ENCODE peak calls at places on chromosomes 12 and 14, in four cellular contexts. V is fibroblast of lung, W is AG09309, J is pancreas. F is an unnamed sample.

GRCh38 chr14:75361751-75362433 is 65.9 kb upstream of the JDP2 start:
- DNase-seq in V (no peak), W (no peak), J (no peak), F (no peak)

GRCh38 chr14:99570542-99571302 is 33.3 kb downstream of the CCDC85C start:
- DNase-seq in J (no peak), V (no peak), W (no peak), F (no peak)

GRCh38 chr14:105249175-105250007 is 1.1 kb downstream of the BTBD6 start:
- DNase-seq in J (peak), W (no peak), V (peak), F (no peak)

GRCh38 chr12:105820407-105821140 is 318.2 kb downstream of the NUAK1 start:
- DNase-seq in V (peak), W (peak), J (no peak), F (no peak)

GRCh38 chr14:96940009-96940408 is 142.8 kb downstream of the VRK1 start:
- DNase-seq in J (no peak), V (no peak), W (no peak), F (no peak)

GRCh38 chr14:78767436-78767835 is 597.3 kb downstream of the NRXN3 start:
- DNase-seq in V (peak), W (no peak), J (no peak), F (no peak)

GRCh38 chr12:29944269-29945000 is 160.7 kb upstream of the TMTC1 start:
- DNase-seq in V (no peak), J (no peak), W (no peak), F (no peak)

GRCh38 chr12:64780531-64781373 is 21.5 kb upstream of the GNS start:
- DNase-seq in V (peak), W (no peak), J (peak), F (no peak)

GRCh38 chr14:22560638-22561365 is 28.2 kb downstream of the DAD1 start:
- DNase-seq in J (no peak), W (no peak), V (no peak), F (no peak)

GRCh38 chr12:5276327-5276880 is 155.5 kb upstream of the NTF3 start:
- DNase-seq in J (no peak), V (no peak), W (no peak), F (no peak)

GRCh38 chr12:26056335-26056734 is 68.5 kb downstream of the BHLHE41 start:
- DNase-seq in V (peak), W (no peak), J (no peak), F (no peak)

GRCh38 chr12:63930971-63931370 is 86.5 kb downstream of the SRGAP1 start:
- DNase-seq in J (no peak), W (peak), V (peak), F (no peak)

GRCh38 chr12:52087961-52088820 is 8.7 kb downstream of the SMIM41 start:
- DNase-seq in J (no peak), V (no peak), W (no peak), F (no peak)

GRCh38 chr12:132021031-132021871 is 71.5 kb downstream of the EP400 start:
- DNase-seq in J (no peak), V (no peak), W (no peak), F (no peak)

GRCh38 chr14:95200404-95200803 is 43.1 kb upstream of the DICER1 start:
- DNase-seq in J (no peak), V (no peak), W (no peak), F (no peak)

GRCh38 chr14:101237241-101237616 is 324.1 kb upstream of the DIO3 start:
- DNase-seq in V (no peak), W (no peak), J (peak), F (no peak)

GRCh38 chr12:83802011-83802410 is 1110.6 kb downstream of the SLC6A15 start:
- DNase-seq in J (no peak), W (no peak), V (no peak), F (no peak)

GRCh38 chr14:75322746-75323145 is 44.1 kb downstream of the FOS start:
- DNase-seq in V (no peak), W (no peak), J (no peak), F (no peak)

GRCh38 chr14:81805785-81806184 is 272.1 kb upstream of the SEL1L start:
- DNase-seq in J (no peak), V (no peak), W (no peak), F (no peak)

GRCh38 chr12:59173696-59174095 is 253.4 kb upstream of the LRIG3 start:
- DNase-seq in V (no peak), W (no peak), J (no peak), F (no peak)

GRCh38 chr14:98580131-98580678 is 691.8 kb downstream of the BCL11B start:
- DNase-seq in W (no peak), J (no peak), V (peak), F (no peak)

GRCh38 chr12:55743967-55744931 is 1.3 kb downstream of the GDF11 start:
- DNase-seq in V (no peak), J (no peak), W (no peak), F (no peak)

GRCh38 chr12:113422030-113422900 is at the start of gene SDSL:
- DNase-seq in J (peak), W (peak), V (peak), F (peak)

GRCh38 chr14:89139404-89140247 is 277.4 kb downstream of the FOXN3 start:
- DNase-seq in V (peak), J (no peak), W (no peak), F (no peak)

GRCh38 chr12:105674871-105675699 is 344.6 kb downstream of the C12orf75 start:
- DNase-seq in J (no peak), V (no peak), W (no peak), F (no peak)

GRCh38 chr14:75905505-75905904 is 76.3 kb downstream of the TGFB3 start:
- DNase-seq in W (no peak), V (peak), J (no peak), F (no peak)

GRCh38 chr12:75890141-75890540 is 141.4 kb downstream of the PHLDA1 start:
- DNase-seq in V (peak), W (no peak), J (no peak), F (no peak)

GRCh38 chr14:96038558-96038919 is 623 bp upstream of the C14orf132 start:
- DNase-seq in V (no peak), W (no peak), J (no peak), F (no peak)

GRCh38 chr12:118249547-118249946 is 113.6 kb downstream of the PEBP1 start:
- DNase-seq in V (no peak), J (no peak), W (no peak), F (no peak)

GRCh38 chr12:111624540-111624939 is 25.4 kb upstream of the ATXN2 start:
- DNase-seq in W (no peak), V (no peak), J (no peak), F (no peak)

GRCh38 chr12:68042212-68042699 is 53.0 kb downstream of the IFNG-AS1 start:
- DNase-seq in W (no peak), J (no peak), V (peak), F (no peak)

GRCh38 chr14:33065634-33066033 is 127.0 kb downstream of the NPAS3 start:
- DNase-seq in W (no peak), J (no peak), V (no peak), F (no peak)

GRCh38 chr14:90803249-90803648 is 13.0 kb downstream of the TTC7B start:
- DNase-seq in J (no peak), W (no peak), V (no peak), F (no peak)

GRCh38 chr14:105248368-105249174 is at the start of gene BTBD6:
- DNase-seq in W (peak), V (peak), J (peak), F (peak)

GRCh38 chr12:104219908-104220404 is 4.4 kb downstream of the TXNRD1 start:
- DNase-seq in W (peak), J (no peak), V (peak), F (no peak)

GRCh38 chr14:30874999-30875787 is 834 bp downstream of the COCH start:
- DNase-seq in V (no peak), J (peak), W (no peak), F (no peak)

GRCh38 chr14:89507926-89508460 is 91.0 kb upstream of the FOXN3 start:
- DNase-seq in W (no peak), J (no peak), V (peak), F (no peak)

GRCh38 chr12:30525171-30525570 is 170.5 kb downstream of the IPO8 start:
- DNase-seq in W (no peak), V (no peak), J (no peak), F (no peak)

GRCh38 chr14:75280448-75280830 is 1.8 kb downstream of the FOS start:
- DNase-seq in W (no peak), J (no peak), V (no peak), F (no peak)

GRCh38 chr12:38053655-38054464 is 262.7 kb upstream of the ALG10B start:
- DNase-seq in W (no peak), J (peak), V (no peak), F (no peak)
- H3K4me3 ChIP-seq in W (no peak), J (no peak), V (no peak), F (no peak)

DNA sequence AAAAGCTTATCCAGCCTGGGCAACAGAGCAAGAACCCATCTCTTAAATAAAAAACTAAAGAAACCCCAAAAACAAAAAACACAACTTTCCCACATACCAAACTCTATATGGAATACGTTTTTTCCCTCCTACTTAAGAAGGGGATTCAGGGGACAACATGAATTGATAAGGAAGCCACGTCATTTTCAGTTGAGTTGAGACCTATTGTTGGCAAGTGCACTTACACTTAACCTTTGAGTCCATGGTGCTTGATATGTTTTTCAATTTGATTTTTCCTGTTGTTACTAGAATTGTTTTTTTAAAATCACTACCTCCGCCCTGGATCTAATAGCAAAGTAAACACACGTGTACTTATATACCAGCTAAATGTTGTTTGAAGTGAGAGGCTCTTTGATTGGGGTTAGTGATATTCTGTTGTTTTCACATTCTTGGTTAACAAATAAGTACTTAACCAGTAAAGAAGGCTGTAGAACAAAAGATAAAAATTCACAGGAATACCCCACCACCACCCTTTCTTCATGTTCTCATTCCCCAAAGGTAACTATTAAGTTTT is 2.0 kb downstream of the FAM177A1 start:
- DNase-seq in V (no peak), J (no peak), W (no peak), F (no peak)
- H3K4me3 ChIP-seq in V (no peak), J (peak), W (no peak), F (no peak)

GRCh38 chr14:103527408-103528157 is 1.4 kb upstream of the TRMT61A start:
- DNase-seq in J (peak), V (no peak), W (no peak), F (no peak)
- H3K4me3 ChIP-seq in J (peak), V (no peak), W (no peak), F (no peak)

GRCh38 chr14:65070710-65071033 is 31.6 kb downstream of the MAX start:
- DNase-seq in J (no peak), W (no peak), V (no peak), F (no peak)

GRCh38 chr14:65071544-65071943 is 30.8 kb downstream of the MAX start:
- DNase-seq in V (no peak), W (no peak), J (no peak), F (no peak)

GRCh38 chr14:65072256-65072655 is 30.1 kb downstream of the MAX start:
- DNase-seq in J (no peak), W (no peak), V (no peak), F (no peak)

GRCh38 chr14:65072937-65073336 is 29.4 kb downstream of the MAX start:
- DNase-seq in W (no peak), V (no peak), J (no peak), F (no peak)

DNA sequence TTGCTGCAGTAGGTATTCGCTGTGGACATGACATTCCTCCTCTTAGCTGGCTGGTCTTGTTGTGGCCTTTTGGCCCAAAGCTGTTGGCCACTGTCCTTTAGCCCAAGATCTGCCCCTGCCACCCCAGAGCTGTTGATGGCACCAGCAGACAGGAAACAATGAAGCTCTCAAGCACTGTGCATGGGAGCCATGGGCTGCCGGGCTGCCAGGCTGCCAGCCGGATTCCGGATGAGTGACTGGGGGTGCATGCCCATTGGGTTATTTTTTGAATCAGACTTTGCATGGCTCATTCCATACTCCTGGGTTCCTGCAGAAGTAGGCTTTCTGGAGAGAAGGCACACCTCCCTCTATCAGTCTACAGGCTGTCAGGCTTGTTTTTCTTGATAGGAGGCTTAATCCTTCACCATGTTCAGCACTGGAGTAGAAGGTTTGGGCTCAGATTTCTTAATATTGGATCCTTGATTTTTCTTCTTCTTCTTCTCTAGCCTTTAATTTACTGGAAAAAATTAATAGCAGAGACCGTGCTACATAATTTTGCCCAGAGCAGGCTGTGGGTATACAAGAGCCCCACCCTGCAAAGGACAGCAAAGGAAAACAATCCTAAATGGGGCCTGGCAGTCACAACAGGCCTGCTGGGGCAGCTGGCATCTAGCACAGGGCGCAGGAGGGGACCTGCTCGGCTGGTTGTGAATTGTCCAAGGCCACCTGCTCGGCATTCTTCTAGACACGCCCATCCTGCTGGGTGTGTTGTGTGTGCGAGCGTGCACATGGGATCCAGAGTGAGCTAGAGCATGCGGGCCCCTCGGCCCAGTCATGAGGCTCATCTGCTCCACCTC is 32.2 kb downstream of the MAX start:
- DNase-seq in V (no peak), W (no peak), J (peak), F (no peak)
- H3K4me3 ChIP-seq in V (no peak), W (no peak), J (no peak), F (no peak)

GRCh38 chr12:57241556-57242310 is 9.3 kb downstream of the STAC3 start:
- DNase-seq in J (peak), V (no peak), W (no peak), F (no peak)
- H3K4me3 ChIP-seq in J (no peak), V (no peak), W (peak), F (no peak)

GRCh38 chr12:130053641-130054040 is 108.6 kb upstream of the FZD10 start:
- DNase-seq in V (no peak), W (no peak), J (no peak), F (no peak)
- H3K4me3 ChIP-seq in V (no peak), W (no peak), J (no peak), F (no peak)

GRCh38 chr12:46446645-46447044 is 74.1 kb upstream of the SLC38A2 start:
- DNase-seq in V (no peak), W (no peak), J (no peak), F (peak)

GRCh38 chr12:46443594-46444263 is 71.2 kb upstream of the SLC38A2 start:
- DNase-seq in V (no peak), W (no peak), J (no peak), F (no peak)

GRCh38 chr12:46445093-46445492 is 72.5 kb upstream of the SLC38A2 start:
- DNase-seq in J (no peak), W (no peak), V (no peak), F (peak)

GRCh38 chr12:46442723-46443122 is 70.2 kb upstream of the SLC38A2 start:
- DNase-seq in V (peak), W (no peak), J (no peak), F (no peak)

GRCh38 chr12:46445551-46446235 is 73.1 kb upstream of the SLC38A2 start:
- DNase-seq in V (no peak), J (no peak), W (no peak), F (peak)
- H3K4me3 ChIP-seq in V (no peak), J (no peak), W (no peak), F (no peak)

GRCh38 chr12:94643585-94643984 is 6.8 kb downstream of the TMCC3 start:
- DNase-seq in W (no peak), V (no peak), J (no peak), F (no peak)

GRCh38 chr12:94641283-94641682 is 9.1 kb downstream of the TMCC3 start:
- DNase-seq in W (no peak), V (no peak), J (no peak), F (no peak)

GRCh38 chr12:94648578-94648977 is 1.8 kb downstream of the TMCC3 start:
- DNase-seq in W (no peak), J (no peak), V (no peak), F (no peak)

GRCh38 chr12:94644141-94644575 is 6.2 kb downstream of the TMCC3 start:
- DNase-seq in J (no peak), W (no peak), V (peak), F (peak)

DNA sequence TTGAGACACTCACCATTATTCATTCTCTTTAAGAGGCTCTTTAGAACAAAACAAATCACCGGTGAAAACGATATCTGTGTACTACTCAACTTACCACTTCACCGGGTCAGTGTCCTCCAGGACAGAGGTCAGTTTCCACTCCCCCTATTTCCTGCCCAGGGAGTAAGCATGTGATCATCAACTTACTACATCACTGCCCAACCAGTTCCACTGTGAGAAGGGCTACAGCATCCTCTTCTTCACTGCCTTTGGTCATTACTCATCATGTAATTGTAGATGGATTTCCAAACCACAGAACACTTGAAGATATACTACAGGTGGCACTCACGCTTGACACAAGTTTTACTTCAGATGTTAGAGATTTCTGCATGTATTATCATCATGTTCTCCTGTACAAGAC is 5.7 kb downstream of the TMCC3 start:
- DNase-seq in W (peak), V (peak), J (no peak), F (no peak)
- H3K4me3 ChIP-seq in W (no peak), V (no peak), J (no peak), F (peak)